ENCODE peak calls at places on chromosomes 11 and 22, in nine cellular contexts. One of them, this sample, is unnamed.

GRCh38 chr11:10496296-10496936 is 41.4 kb downstream of the AMPD3 start:
- DNase-seq in small intestine: no peak
- DNase-seq in coronary artery: peak
- DNase-seq in nephron progenitor cell: no peak
- DNase-seq in activated gamma-delta T cell treated with anti-CD3 and anti-CD28 coated beads, Interleukin-2, amount 50 U/mL, for 16 hours: no peak
- DNase-seq in NCI-H2029: no peak
- DNase-seq in activated CD4-positive, CD25-positive, alpha-beta regulatory T cell: no peak
- DNase-seq in memory B cell: peak
- DNase-seq in AG20443: peak
- DNase-seq in this sample: no peak

GRCh38 chr11:108666373-108666772 is 1.5 kb downstream of the DDX10 start:
- DNase-seq in small intestine: no peak
- DNase-seq in coronary artery: no peak
- DNase-seq in nephron progenitor cell: no peak
- DNase-seq in activated gamma-delta T cell treated with anti-CD3 and anti-CD28 coated beads, Interleukin-2, amount 50 U/mL, for 16 hours: no peak
- DNase-seq in NCI-H2029: no peak
- DNase-seq in activated CD4-positive, CD25-positive, alpha-beta regulatory T cell: no peak
- DNase-seq in memory B cell: no peak
- DNase-seq in AG20443: no peak
- DNase-seq in this sample: no peak

GRCh38 chr22:29748248-29748893 is 18.4 kb downstream of the ZMAT5 start:
- DNase-seq in small intestine: no peak
- DNase-seq in coronary artery: no peak
- DNase-seq in nephron progenitor cell: no peak
- DNase-seq in activated gamma-delta T cell treated with anti-CD3 and anti-CD28 coated beads, Interleukin-2, amount 50 U/mL, for 16 hours: no peak
- DNase-seq in NCI-H2029: no peak
- DNase-seq in activated CD4-positive, CD25-positive, alpha-beta regulatory T cell: no peak
- DNase-seq in memory B cell: no peak
- DNase-seq in AG20443: peak
- DNase-seq in this sample: no peak

GRCh38 chr11:78654071-78654470 is 79.4 kb upstream of the NARS2 start:
- DNase-seq in small intestine: no peak
- DNase-seq in coronary artery: peak
- DNase-seq in nephron progenitor cell: no peak
- DNase-seq in activated gamma-delta T cell treated with anti-CD3 and anti-CD28 coated beads, Interleukin-2, amount 50 U/mL, for 16 hours: no peak
- DNase-seq in NCI-H2029: no peak
- DNase-seq in activated CD4-positive, CD25-positive, alpha-beta regulatory T cell: no peak
- DNase-seq in memory B cell: no peak
- DNase-seq in AG20443: no peak
- DNase-seq in this sample: no peak

GRCh38 chr11:128715691-128716153 is 21.9 kb downstream of the FLI1 start:
- DNase-seq in small intestine: no peak
- DNase-seq in coronary artery: no peak
- DNase-seq in nephron progenitor cell: no peak
- DNase-seq in activated gamma-delta T cell treated with anti-CD3 and anti-CD28 coated beads, Interleukin-2, amount 50 U/mL, for 16 hours: no peak
- DNase-seq in NCI-H2029: no peak
- DNase-seq in activated CD4-positive, CD25-positive, alpha-beta regulatory T cell: no peak
- DNase-seq in memory B cell: no peak
- DNase-seq in AG20443: peak
- DNase-seq in this sample: no peak

GRCh38 chr22:17402304-17402703 is 33.0 kb downstream of the CECR2 start:
- DNase-seq in small intestine: no peak
- DNase-seq in coronary artery: no peak
- DNase-seq in nephron progenitor cell: no peak
- DNase-seq in activated gamma-delta T cell treated with anti-CD3 and anti-CD28 coated beads, Interleukin-2, amount 50 U/mL, for 16 hours: no peak
- DNase-seq in NCI-H2029: no peak
- DNase-seq in activated CD4-positive, CD25-positive, alpha-beta regulatory T cell: no peak
- DNase-seq in memory B cell: no peak
- DNase-seq in AG20443: no peak
- DNase-seq in this sample: no peak

GRCh38 chr22:11613898-11614755 is 3913.9 kb upstream of the OR11H1 start:
- DNase-seq in small intestine: no peak
- DNase-seq in coronary artery: no peak
- DNase-seq in nephron progenitor cell: no peak
- DNase-seq in activated gamma-delta T cell treated with anti-CD3 and anti-CD28 coated beads, Interleukin-2, amount 50 U/mL, for 16 hours: no peak
- DNase-seq in NCI-H2029: no peak
- DNase-seq in activated CD4-positive, CD25-positive, alpha-beta regulatory T cell: no peak
- DNase-seq in memory B cell: no peak
- DNase-seq in AG20443: no peak
- DNase-seq in this sample: no peak

GRCh38 chr11:47607380-47607779 is 13.2 kb upstream of the C1QTNF4 start:
- DNase-seq in small intestine: no peak
- DNase-seq in coronary artery: no peak
- DNase-seq in nephron progenitor cell: no peak
- DNase-seq in activated gamma-delta T cell treated with anti-CD3 and anti-CD28 coated beads, Interleukin-2, amount 50 U/mL, for 16 hours: no peak
- DNase-seq in NCI-H2029: no peak
- DNase-seq in activated CD4-positive, CD25-positive, alpha-beta regulatory T cell: no peak
- DNase-seq in memory B cell: no peak
- DNase-seq in AG20443: peak
- DNase-seq in this sample: no peak

GRCh38 chr22:46007848-46008261 is 30.9 kb upstream of the WNT7B start:
- DNase-seq in small intestine: no peak
- DNase-seq in coronary artery: peak
- DNase-seq in nephron progenitor cell: no peak
- DNase-seq in activated gamma-delta T cell treated with anti-CD3 and anti-CD28 coated beads, Interleukin-2, amount 50 U/mL, for 16 hours: no peak
- DNase-seq in NCI-H2029: peak
- DNase-seq in activated CD4-positive, CD25-positive, alpha-beta regulatory T cell: no peak
- DNase-seq in memory B cell: no peak
- DNase-seq in AG20443: peak
- DNase-seq in this sample: no peak

GRCh38 chr22:27778299-27779090 is 23.1 kb downstream of the MN1 start:
- DNase-seq in small intestine: no peak
- DNase-seq in coronary artery: no peak
- DNase-seq in nephron progenitor cell: no peak
- DNase-seq in activated gamma-delta T cell treated with anti-CD3 and anti-CD28 coated beads, Interleukin-2, amount 50 U/mL, for 16 hours: no peak
- DNase-seq in NCI-H2029: no peak
- DNase-seq in activated CD4-positive, CD25-positive, alpha-beta regulatory T cell: no peak
- DNase-seq in memory B cell: no peak
- DNase-seq in AG20443: no peak
- DNase-seq in this sample: no peak

GRCh38 chr22:33697640-33698039 is 222.6 kb downstream of the LARGE1 start:
- DNase-seq in small intestine: no peak
- DNase-seq in coronary artery: no peak
- DNase-seq in nephron progenitor cell: no peak
- DNase-seq in activated gamma-delta T cell treated with anti-CD3 and anti-CD28 coated beads, Interleukin-2, amount 50 U/mL, for 16 hours: no peak
- DNase-seq in NCI-H2029: no peak
- DNase-seq in activated CD4-positive, CD25-positive, alpha-beta regulatory T cell: no peak
- DNase-seq in memory B cell: no peak
- DNase-seq in AG20443: peak
- DNase-seq in this sample: no peak

GRCh38 chr11:13046626-13047570 is 37.8 kb downstream of the RASSF10 start:
- DNase-seq in small intestine: no peak
- DNase-seq in coronary artery: no peak
- DNase-seq in nephron progenitor cell: no peak
- DNase-seq in activated gamma-delta T cell treated with anti-CD3 and anti-CD28 coated beads, Interleukin-2, amount 50 U/mL, for 16 hours: no peak
- DNase-seq in NCI-H2029: no peak
- DNase-seq in activated CD4-positive, CD25-positive, alpha-beta regulatory T cell: no peak
- DNase-seq in memory B cell: no peak
- DNase-seq in AG20443: no peak
- DNase-seq in this sample: no peak

This sample was measured in HCT116.